ENCODE peak calls at places on chromosomes 5 and 9, in four cellular contexts. J is fibroblast of mammary gland, K is A673, H is AG10803. V is an unnamed sample.

GRCh38 chr5:175464414-175465233 is 13.7 kb upstream of the SFXN1 start:
- DNase-seq in J (peak; percentile 35), K (peak; percentile 52), H (no peak), V (no peak)

GRCh38 chr5:10476878-10477277 is 35.2 kb downstream of the ROPN1L start:
- DNase-seq in J (no peak), K (no peak), H (no peak), V (no peak)

GRCh38 chr9:128556915-128557634 is 4.7 kb downstream of the SPTAN1 start:
- DNase-seq in J (no peak), K (no peak), H (no peak), V (no peak)

GRCh38 chr9:112120471-112120925 is 54.6 kb downstream of the SUSD1 start:
- DNase-seq in J (no peak), K (peak; percentile 53), H (no peak), V (no peak)

GRCh38 chr5:11903614-11904269 is 504 bp downstream of the CTNND2 start:
- DNase-seq in J (no peak), K (peak; percentile 35), H (no peak), V (no peak)

GRCh38 chr5:172167893-172168292 is 20.1 kb downstream of the STK10 start:
- DNase-seq in J (no peak), K (no peak), H (no peak), V (no peak)

GRCh38 chr9:18385676-18386075 is 88.3 kb upstream of the ADAMTSL1 start:
- DNase-seq in J (peak; percentile 57), K (no peak), H (peak; percentile 81), V (no peak)

GRCh38 chr5:132059043-132059695 is 1.3 kb upstream of the IL3 start:
- DNase-seq in J (no peak), K (no peak), H (no peak), V (no peak)

GRCh38 chr9:114570742-114571141 is 16.8 kb upstream of the ATP6V1G1 start:
- DNase-seq in J (no peak), K (no peak), H (no peak), V (no peak)

GRCh38 chr5:1444361-1445189 is 665 bp downstream of the SLC6A3 start:
- DNase-seq in J (no peak), K (no peak), H (no peak), V (no peak)

GRCh38 chr5:76980518-76981144 is 27.8 kb downstream of the CRHBP start:
- DNase-seq in J (no peak), K (no peak), H (no peak), V (no peak)

DNA sequence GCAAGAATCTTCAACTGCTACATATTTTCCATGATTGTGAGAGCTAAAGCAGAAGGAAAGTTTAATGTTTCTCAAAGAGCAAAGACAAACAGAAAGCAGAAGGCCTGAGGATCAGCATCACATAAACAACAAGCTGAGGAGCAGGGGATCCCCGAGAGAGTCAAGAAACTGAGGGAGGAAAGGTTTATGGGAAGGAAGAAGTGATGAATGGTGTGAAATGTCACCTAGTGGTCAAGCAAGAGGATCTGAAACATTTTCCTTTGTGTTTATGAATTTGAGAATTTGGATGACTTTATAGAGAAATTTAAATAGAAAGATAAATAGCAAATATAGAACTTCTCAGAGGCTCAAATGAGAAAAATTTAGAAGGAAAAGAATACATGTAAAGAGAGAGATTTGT is 481.9 kb downstream of the CHSY3 start:
- DNase-seq in J (no peak), K (no peak), H (no peak), V (no peak)
- TF ChIP-seq CTCF in J (no peak), K (no peak), H (no peak), V (no peak)

GRCh38 chr9:14198544-14199510 is 115.1 kb downstream of the NFIB start:
- DNase-seq in J (peak; percentile 79), K (no peak), H (peak; percentile 39), V (peak; percentile 93)

GRCh38 chr9:14193338-14193980 is 120.5 kb downstream of the NFIB start:
- DNase-seq in J (no peak), K (peak; percentile 44), H (no peak), V (no peak)

GRCh38 chr9:14203366-14204056 is 110.4 kb downstream of the NFIB start:
- DNase-seq in J (peak; percentile 45), K (no peak), H (no peak), V (peak; percentile 89)

GRCh38 chr9:14197459-14197858 is 116.5 kb downstream of the NFIB start:
- DNase-seq in J (no peak), K (no peak), H (no peak), V (no peak)

DNA sequence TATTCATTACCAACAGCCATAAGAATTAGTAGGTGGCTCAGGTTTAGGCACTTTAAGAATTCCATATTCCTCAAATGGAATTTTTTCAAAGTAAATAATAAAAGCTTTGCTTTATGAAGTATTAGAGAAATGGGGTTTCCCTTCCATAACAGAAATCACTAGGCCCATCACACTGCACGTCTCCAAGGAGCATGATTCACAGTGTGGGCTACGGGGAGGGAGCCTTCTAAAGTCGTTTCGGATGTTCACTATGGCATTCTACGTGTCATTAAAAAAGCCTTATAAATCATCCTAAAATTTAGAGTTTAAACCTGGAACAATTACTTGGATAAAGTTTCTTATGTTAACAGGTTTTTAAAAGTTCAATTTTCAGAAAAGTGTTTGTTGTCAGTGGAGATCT is 115.9 kb downstream of the NFIB start:
- DNase-seq in J (peak; percentile 70), K (no peak), H (no peak), V (no peak)
- H3K4me3 ChIP-seq in J (no peak overlapping the region), K (no peak overlapping the region), H (no peak overlapping the region), V (no peak overlapping the region)

DNA sequence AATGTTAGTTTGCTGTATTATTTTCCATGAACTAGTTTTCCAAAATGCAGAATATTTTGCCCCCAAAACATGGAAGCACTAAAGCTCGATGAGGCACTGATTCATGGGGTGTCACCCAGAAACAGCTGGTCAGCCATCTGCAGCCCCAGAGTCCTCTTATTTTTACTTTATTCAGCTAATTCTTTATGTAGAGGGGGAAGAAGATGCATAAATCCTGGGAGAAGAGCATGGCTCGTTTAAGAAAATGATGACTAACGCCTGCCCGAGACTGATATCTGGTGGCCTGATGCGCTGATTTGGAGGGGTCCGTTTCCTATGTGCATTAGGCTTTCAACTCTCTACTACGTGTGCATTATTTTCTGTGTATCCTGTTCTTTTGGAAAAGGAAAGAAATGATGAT is 390.3 kb upstream of the MEF2C start:
- DNase-seq in J (no peak), K (no peak), H (no peak), V (no peak)
- TF ChIP-seq CTCF in J (no peak), K (no peak), H (no peak), V (no peak)

GRCh38 chr9:35423499-35423898 is 66.4 kb upstream of the RUSC2 start:
- DNase-seq in J (peak; percentile 9), K (no peak), H (no peak), V (no peak)
- H3K4me3 ChIP-seq in J (no peak overlapping the region), K (no peak overlapping the region), H (no peak overlapping the region), V (no peak overlapping the region)

DNA sequence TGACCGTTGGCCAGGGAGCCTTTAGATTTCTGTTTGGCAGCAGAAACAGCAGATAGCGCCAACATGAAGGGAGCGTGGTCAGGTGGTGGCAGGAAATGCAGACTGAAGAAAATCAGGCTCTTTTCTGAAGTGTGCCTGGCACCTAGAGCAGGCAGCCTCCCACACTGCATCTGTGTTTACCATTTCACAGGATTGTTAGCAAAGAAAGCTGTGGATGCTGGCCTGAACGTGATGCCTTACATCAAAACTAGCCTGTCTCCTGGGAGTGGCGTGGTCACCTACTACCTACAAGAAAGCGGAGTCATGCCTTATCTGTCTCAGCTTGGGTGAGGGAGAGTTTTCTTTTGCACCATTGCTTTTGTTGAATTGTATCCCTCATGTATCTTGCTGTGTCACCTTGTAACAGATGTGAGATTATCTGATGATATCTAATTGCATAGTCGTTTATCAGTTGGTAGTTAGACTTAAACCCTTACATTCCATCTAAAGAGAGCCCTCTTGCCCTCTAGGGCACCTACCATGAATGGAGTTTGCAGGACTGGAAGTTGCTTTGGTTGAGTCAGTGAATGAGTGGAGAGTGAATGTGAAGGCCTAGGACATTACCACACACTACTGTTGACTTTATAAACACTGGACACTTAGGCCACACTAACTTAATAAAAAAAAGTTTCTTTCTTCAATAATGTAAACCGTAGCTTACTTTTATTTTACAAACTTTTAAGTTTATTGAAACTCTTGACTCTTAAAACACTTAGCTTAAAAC is 42.8 kb downstream of the ACO1 start:
- DNase-seq in J (peak; percentile 43), K (no peak), H (no peak), V (no peak)
- TF ChIP-seq CTCF in J (no peak), K (no peak), H (no peak), V (no peak)

DNA sequence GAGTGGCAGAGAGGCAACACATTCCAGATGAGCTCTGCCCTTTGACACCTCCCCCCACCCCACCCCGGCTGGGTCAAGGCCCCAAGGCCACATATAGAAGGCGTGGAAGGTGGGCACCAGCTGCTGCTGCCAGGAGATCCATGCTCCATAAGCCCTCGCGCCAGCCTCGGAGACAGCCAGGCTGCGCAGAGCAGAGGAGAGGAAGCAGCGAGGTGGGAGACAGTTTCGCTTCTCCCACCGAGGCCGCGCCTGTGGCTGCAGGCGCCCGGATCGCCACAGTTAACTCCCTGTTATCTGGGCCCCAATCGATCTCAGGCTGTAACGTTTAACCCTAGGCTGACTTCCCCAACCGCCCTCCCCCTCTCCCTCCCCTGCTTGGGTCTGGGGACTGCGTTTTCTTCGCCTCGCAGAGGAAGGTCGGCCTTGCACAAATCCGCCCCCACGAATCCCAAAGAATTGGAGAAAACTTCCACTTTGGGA is 1.2 kb upstream of the CXXC5 start:
- DNase-seq in J (no peak), K (no peak), H (no peak), V (no peak)
- H3K4me3 ChIP-seq in J (no peak overlapping the region), K (no peak overlapping the region), H (peak overlapping the region; percentile 53), V (no peak overlapping the region)

GRCh38 chr9:131393622-131394463 is at the start of gene PRRC2B:
- DNase-seq in J (peak; percentile 61), K (peak; percentile 93), H (peak; percentile 77), V (no peak)
- TF ChIP-seq CTCF in J (no peak), K (no peak), H (no peak), V (peak; percentile 85)

GRCh38 chr9:33161011-33161588 is 6.0 kb downstream of the B4GALT1 start:
- DNase-seq in J (peak; percentile 97), K (peak; percentile 85), H (peak; percentile 98), V (peak; percentile 41)

GRCh38 chr9:33159760-33160127 is 7.4 kb downstream of the B4GALT1 start:
- DNase-seq in J (peak; percentile 91), K (peak; percentile 50), H (peak; percentile 78), V (no peak)

GRCh38 chr9:33157960-33158359 is 9.2 kb downstream of the B4GALT1 start:
- DNase-seq in J (no peak), K (no peak), H (no peak), V (no peak)

GRCh38 chr9:33159058-33159759 is 7.9 kb downstream of the B4GALT1 start:
- DNase-seq in J (peak; percentile 83), K (no peak), H (no peak), V (no peak)

DNA sequence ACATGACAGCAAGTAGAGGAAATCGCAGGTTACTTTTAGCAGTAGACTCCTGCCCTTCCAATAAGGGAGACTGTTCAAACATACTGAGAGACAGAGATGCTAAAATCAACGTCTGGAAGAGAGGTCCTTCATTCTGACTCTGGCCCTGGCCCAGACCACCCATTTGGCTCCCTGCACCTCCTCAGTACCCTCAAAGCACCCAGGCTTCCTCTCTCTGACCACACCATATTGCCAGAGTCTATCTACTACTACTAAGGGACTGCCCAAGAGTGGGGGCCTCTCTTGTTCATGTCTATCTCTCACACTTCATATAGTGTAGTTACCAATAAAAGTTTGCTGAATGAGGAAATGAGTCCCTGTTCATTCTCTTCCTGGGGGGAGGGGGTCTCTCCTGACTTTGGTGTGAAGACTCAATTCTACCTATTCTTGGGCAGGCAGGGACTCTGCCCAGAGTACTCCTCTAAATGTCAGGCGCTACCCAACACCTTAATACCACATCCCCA is 8.5 kb downstream of the B4GALT1 start:
- DNase-seq in J (no peak), K (no peak), H (no peak), V (no peak)
- H3K4me3 ChIP-seq in J (no peak overlapping the region), K (no peak overlapping the region), H (no peak overlapping the region), V (no peak overlapping the region)